ENCODE peak calls at places on chromosome 20, in five cellular contexts. C is adipocyte, W is NCI-H1092 treated with DMSO at 0.1 percent for 48 hours, Z is Daoy, Y is neural progenitor cell. I is an unnamed sample.

GRCh38 chr20:53078761-53079482 is 106.8 kb downstream of the TSHZ2 start:
- DNase-seq in C (no peak), Y (no peak), Z (no peak), W (no peak), I (no peak)

GRCh38 chr20:34579191-34579661 is 20.7 kb downstream of the MAP1LC3A start:
- DNase-seq in W (no peak), Y (no peak), Z (peak), C (peak), I (peak)

GRCh38 chr20:44069203-44069931 is 117.6 kb downstream of the JPH2 start:
- DNase-seq in Z (no peak), W (no peak), C (no peak), Y (no peak), I (no peak)

GRCh38 chr20:63857751-63858392 is 3.4 kb upstream of the ABHD16B start:
- DNase-seq in Y (no peak), C (no peak), Z (no peak), W (no peak), I (no peak)

GRCh38 chr20:54179946-54180345 is 6.2 kb upstream of the CYP24A1 start:
- DNase-seq in W (no peak), Z (no peak), C (no peak), Y (no peak), I (no peak)

GRCh38 chr20:4880051-4880450 is 121.3 kb downstream of the SLC23A2 start:
- DNase-seq in Y (peak), C (no peak), W (no peak), Z (no peak), I (no peak)

GRCh38 chr20:31695849-31696804 is 26.5 kb downstream of the BCL2L1 start:
- DNase-seq in C (no peak), Z (peak), W (no peak), Y (no peak), I (peak)

GRCh38 chr20:62860924-62861691 is 514 bp downstream of the TCFL5 start:
- DNase-seq in Z (peak), W (no peak), Y (peak), C (peak), I (no peak)

GRCh38 chr20:24692429-24693190 is 223.2 kb downstream of the SYNDIG1 start:
- DNase-seq in W (no peak), Z (no peak), Y (no peak), C (no peak), I (no peak)

GRCh38 chr20:38286586-38287502 is 17.1 kb upstream of the BPI start:
- DNase-seq in W (no peak), C (peak), Z (peak), Y (no peak), I (no peak)

GRCh38 chr20:825710-826421 is 7.6 kb upstream of the FAM110A start:
- DNase-seq in C (no peak), Y (no peak), Z (no peak), W (no peak), I (no peak)

GRCh38 chr20:9180480-9181257 is 111.8 kb downstream of the PLCB4 start:
- DNase-seq in Z (no peak), Y (no peak), W (no peak), C (no peak), I (no peak)

GRCh38 chr20:38631155-38632022 is 29.8 kb downstream of the ARHGAP40 start:
- DNase-seq in W (no peak), C (no peak), Z (no peak), Y (no peak), I (no peak)